ENCODE peak calls at places on chromosomes 4 and X, in ten cellular contexts. J is naive thymus-derived CD8-positive, alpha-beta T cell; P is neural progenitor cell; A is stimulated activated CD4-positive, alpha-beta T cell treated with anti-CD3 and anti-CD28 coated beads, TNF-alpha, amount 100 ng/mL, for 4 hours; R is GM23338; G is WTC11; C is Jurkat, Clone E6-1; D is GM04503; N is anterior cingulate cortex; X is tibial nerve. O is an unnamed sample.

GRCh38 chr4:137644201-137644600 is 111.9 kb upstream of the PCDH18 start:
- DNase-seq in J (no peak), P (no peak), A (no peak), R (no peak), G (no peak), C (no peak), D (no peak), N (no peak), X (no peak), O (no peak)

GRCh38 chrX:153719238-153719637 is 4.9 kb downstream of the BCAP31 start:
- DNase-seq in J (no peak), P (no peak), A (no peak), R (no peak), G (no peak), C (no peak), D (no peak), N (no peak), X (no peak), O (no peak)

GRCh38 chrX:44945736-44946135 is 72.7 kb downstream of the KDM6A start:
- DNase-seq in J (no peak), P (no peak), A (no peak), R (peak), G (no peak), C (no peak), D (no peak), N (no peak), X (no peak), O (no peak)

GRCh38 chr4:75385139-75385538 is 129.1 kb downstream of the RCHY1 start:
- DNase-seq in J (no peak), P (no peak), A (no peak), R (no peak), G (no peak), C (no peak), D (no peak), N (no peak), X (no peak), O (no peak)

GRCh38 chrX:96684339-96685204 is at the start of gene DIAPH2:
- DNase-seq in J (peak), P (peak), A (peak), R (peak), G (peak), C (peak), D (peak), N (peak), X (peak), O (peak)

GRCh38 chrX:3713937-3714434 is 537 bp upstream of the PRKX start:
- DNase-seq in J (no peak), P (peak), A (no peak), R (peak), G (peak), C (no peak), D (no peak), N (no peak), X (no peak), O (no peak)

GRCh38 chrX:13428055-13428786 is 108.4 kb upstream of the ATXN3L start:
- DNase-seq in J (no peak), P (peak), A (no peak), R (peak), G (peak), C (peak), D (peak), N (no peak), X (no peak), O (peak)

GRCh38 chr4:92265066-92265465 is 38.7 kb upstream of the GRID2 start:
- DNase-seq in J (no peak), P (no peak), A (no peak), R (no peak), G (no peak), C (no peak), D (no peak), N (no peak), X (no peak), O (no peak)

GRCh38 chr4:86048426-86048825 is 311.4 kb downstream of the MAPK10 start:
- DNase-seq in J (no peak), P (no peak), A (no peak), R (no peak), G (no peak), C (no peak), D (no peak), N (no peak), X (no peak), O (no peak)

GRCh38 chr4:177051473-177052060 is 258.1 kb upstream of the NEIL3 start:
- DNase-seq in J (no peak), P (peak), A (no peak), R (peak), G (peak), C (peak), D (no peak), N (no peak), X (no peak), O (no peak)

GRCh38 chr4:153555730-153556440 is 89.7 kb downstream of the TMEM131L start:
- DNase-seq in J (no peak), P (no peak), A (no peak), R (no peak), G (no peak), C (no peak), D (no peak), N (no peak), X (peak), O (no peak)

GRCh38 chr4:2834001-2834921 is 9.4 kb upstream of the ADD1 start:
- DNase-seq in J (no peak), P (no peak), A (no peak), R (no peak), G (no peak), C (no peak), D (no peak), N (no peak), X (no peak), O (no peak)

GRCh38 chr4:173169428-173170209 is 1.0 kb downstream of the GALNT7 start:
- DNase-seq in J (peak), P (peak), A (peak), R (peak), G (peak), C (peak), D (no peak), N (peak), X (peak), O (no peak)

GRCh38 chr4:114296126-114296525 is 302.5 kb upstream of the UGT8 start:
- DNase-seq in J (no peak), P (no peak), A (no peak), R (no peak), G (no peak), C (no peak), D (no peak), N (no peak), X (no peak), O (no peak)

GRCh38 chrX:40143001-40143400 is 45.2 kb upstream of the BCOR start:
- DNase-seq in J (no peak), P (peak), A (no peak), R (peak), G (peak), C (no peak), D (no peak), N (no peak), X (no peak), O (no peak)

GRCh38 chrX:49137492-49137891 is 14.0 kb upstream of the GPKOW start:
- DNase-seq in J (no peak), P (no peak), A (no peak), R (no peak), G (no peak), C (no peak), D (no peak), N (no peak), X (no peak), O (no peak)

GRCh38 chr4:54661156-54661555 is 3.4 kb downstream of the KIT start:
- DNase-seq in J (no peak), P (no peak), A (no peak), R (no peak), G (no peak), C (no peak), D (peak), N (no peak), X (no peak), O (no peak)

GRCh38 chrX:19991350-19991718 is 473 bp upstream of the BCLAF3 start:
- DNase-seq in J (no peak), P (no peak), A (no peak), R (no peak), G (no peak), C (no peak), D (no peak), N (no peak), X (no peak), O (no peak)

GRCh38 chr4:84501721-84502267 is 2.7 kb upstream of the NKX6-1 start:
- DNase-seq in J (no peak), P (peak), A (no peak), R (peak), G (peak), C (no peak), D (no peak), N (no peak), X (no peak), O (no peak)

GRCh38 chr4:8817081-8817812 is 54.4 kb downstream of the HMX1 start:
- DNase-seq in J (no peak), P (no peak), A (no peak), R (no peak), G (peak), C (no peak), D (no peak), N (no peak), X (no peak), O (no peak)

GRCh38 chr4:44145868-44146267 is 302.7 kb downstream of the KCTD8 start:
- DNase-seq in J (no peak), P (no peak), A (no peak), R (no peak), G (no peak), C (no peak), D (no peak), N (no peak), X (no peak), O (no peak)

GRCh38 chr4:146436423-146437162 is 85.1 kb downstream of the SLC10A7 start:
- DNase-seq in J (no peak), P (peak), A (no peak), R (no peak), G (no peak), C (no peak), D (no peak), N (no peak), X (no peak), O (no peak)

GRCh38 chr4:6694177-6694901 is 661 bp downstream of the S100P start:
- DNase-seq in J (peak), P (no peak), A (no peak), R (no peak), G (no peak), C (peak), D (no peak), N (no peak), X (no peak), O (no peak)

GRCh38 chr4:188534297-188534696 is 395.1 kb downstream of the TRIML1 start:
- DNase-seq in J (no peak), P (no peak), A (no peak), R (no peak), G (no peak), C (no peak), D (no peak), N (no peak), X (no peak), O (no peak)

GRCh38 chr4:78059524-78059889 is 2.4 kb downstream of the FRAS1 start:
- DNase-seq in J (no peak), P (peak), A (no peak), R (peak), G (peak), C (peak), D (no peak), N (peak), X (peak), O (peak)

O was measured in AG04449.